ENCODE peak calls at places on chromosome 10, in seven cellular contexts. Z is GM13977, D is mammary epithelial cell, U is spleen, I is WTC11, A is HCT116, Y is mesothelial cell of epicardium. W is an unnamed sample.

GRCh38 chr10:69239816-69240434 is 19.8 kb downstream of the HKDC1 start:
- DNase-seq in U (peak), Z (no peak), I (no peak), D (no peak), Y (no peak), A (no peak), W (no peak)

GRCh38 chr10:103643381-103643780 is 149.9 kb downstream of the NEURL1 start:
- DNase-seq in D (peak), I (no peak), A (no peak), U (no peak), Z (no peak), Y (no peak), W (no peak)

GRCh38 chr10:121994429-121994881 is 5.5 kb downstream of the TACC2 start:
- DNase-seq in I (peak), Z (no peak), U (no peak), Y (no peak), A (no peak), D (peak), W (no peak)

GRCh38 chr10:6537704-6538103 is 42.4 kb downstream of the PRKCQ start:
- DNase-seq in D (no peak), U (no peak), A (no peak), I (no peak), Z (no peak), Y (no peak), W (no peak)

GRCh38 chr10:124351481-124352220 is 67.1 kb downstream of the OAT start:
- DNase-seq in A (no peak), Y (no peak), I (no peak), D (no peak), Z (no peak), U (peak), W (no peak)

GRCh38 chr10:3852147-3852904 is 67.3 kb upstream of the KLF6 start:
- DNase-seq in I (no peak), Y (no peak), D (peak), A (peak), U (peak), Z (peak), W (peak)

GRCh38 chr10:114499630-114500190 is 95.4 kb upstream of the AFAP1L2 start:
- DNase-seq in I (no peak), A (no peak), D (peak), Y (no peak), Z (no peak), U (peak), W (peak)

GRCh38 chr10:48287417-48288391 is 13.2 kb upstream of the FRMPD2 start:
- DNase-seq in I (no peak), Z (no peak), A (no peak), Y (no peak), U (no peak), D (peak), W (no peak)

GRCh38 chr10:45410489-45410806 is 36.4 kb downstream of the ALOX5 start:
- DNase-seq in I (no peak), Y (no peak), U (no peak), D (no peak), A (no peak), Z (no peak), W (no peak)

GRCh38 chr10:132422169-132422691 is 25.2 kb downstream of the PWWP2B start:
- DNase-seq in Y (no peak), U (peak), I (no peak), D (no peak), Z (peak), A (no peak), W (no peak)

GRCh38 chr10:33413093-33413442 is 78.6 kb upstream of the NRP1 start:
- DNase-seq in D (no peak), Y (no peak), Z (no peak), U (no peak), A (no peak), I (no peak), W (no peak)

GRCh38 chr10:132611026-132611910 is 73.7 kb downstream of the INPP5A start:
- DNase-seq in I (no peak), A (no peak), U (no peak), Y (no peak), Z (no peak), D (no peak), W (peak)

GRCh38 chr10:98150544-98150943 is 16.1 kb downstream of the R3HCC1L start:
- DNase-seq in Y (no peak), D (no peak), U (no peak), Z (no peak), I (no peak), A (no peak), W (no peak)

GRCh38 chr10:17368708-17369272 is 85.6 kb downstream of the ST8SIA6 start:
- DNase-seq in Z (no peak), Y (no peak), D (peak), I (no peak), U (no peak), A (peak), W (peak)

GRCh38 chr10:33174674-33175073 is 159.8 kb downstream of the NRP1 start:
- DNase-seq in A (no peak), I (no peak), D (no peak), Z (no peak), Y (no peak), U (no peak), W (no peak)

GRCh38 chr10:133336131-133337078 is at the start of gene CALY:
- DNase-seq in D (no peak), Z (peak), I (peak), A (no peak), U (peak), Y (no peak), W (peak)

GRCh38 chr10:124180947-124181549 is 87.7 kb upstream of the CHST15 start:
- DNase-seq in Z (no peak), I (no peak), U (no peak), D (peak), A (no peak), Y (no peak), W (peak)

GRCh38 chr10:92328999-92329398 is 38.0 kb downstream of the MARCHF5 start:
- DNase-seq in D (peak), A (peak), Y (no peak), Z (no peak), U (no peak), I (no peak), W (no peak)

GRCh38 chr10:58856508-58857240 is 319.8 kb upstream of the PHYHIPL start:
- DNase-seq in U (no peak), D (peak), A (peak), Z (no peak), Y (no peak), I (peak), W (no peak)

GRCh38 chr10:126421745-126422144 is 33.5 kb upstream of the ADAM12 start:
- DNase-seq in U (no peak), Z (no peak), I (no peak), Y (no peak), A (no peak), D (peak), W (no peak)

GRCh38 chr10:44307691-44308090 is 77.2 kb downstream of the CXCL12 start:
- DNase-seq in I (no peak), A (no peak), U (no peak), D (no peak), Y (no peak), Z (no peak), W (peak)

GRCh38 chr10:86958831-86959736 is 685 bp downstream of the SNCG start:
- DNase-seq in Z (no peak), U (peak), D (peak), A (peak), I (no peak), Y (no peak), W (no peak)

GRCh38 chr10:114042895-114043531 is 653 bp upstream of the ADRB1 start:
- DNase-seq in U (no peak), A (peak), Z (peak), D (peak), Y (no peak), I (peak), W (peak)

GRCh38 chr10:35643976-35644799 is 2.1 kb upstream of the FZD8 start:
- DNase-seq in A (no peak), D (no peak), Z (peak), U (no peak), I (peak), Y (no peak), W (peak)

GRCh38 chr10:35641430-35642015 is 573 bp downstream of the FZD8 start:
- DNase-seq in I (peak), U (no peak), A (no peak), Y (peak), Z (peak), D (no peak), W (no peak)

GRCh38 chr10:35642793-35643114 is 658 bp upstream of the FZD8 start:
- DNase-seq in U (peak), Z (no peak), Y (no peak), D (no peak), A (no peak), I (no peak), W (no peak)

GRCh38 chr10:35642023-35642792 is at the start of gene FZD8:
- DNase-seq in A (peak), I (peak), U (peak), Z (peak), Y (peak), D (peak), W (peak)

DNA sequence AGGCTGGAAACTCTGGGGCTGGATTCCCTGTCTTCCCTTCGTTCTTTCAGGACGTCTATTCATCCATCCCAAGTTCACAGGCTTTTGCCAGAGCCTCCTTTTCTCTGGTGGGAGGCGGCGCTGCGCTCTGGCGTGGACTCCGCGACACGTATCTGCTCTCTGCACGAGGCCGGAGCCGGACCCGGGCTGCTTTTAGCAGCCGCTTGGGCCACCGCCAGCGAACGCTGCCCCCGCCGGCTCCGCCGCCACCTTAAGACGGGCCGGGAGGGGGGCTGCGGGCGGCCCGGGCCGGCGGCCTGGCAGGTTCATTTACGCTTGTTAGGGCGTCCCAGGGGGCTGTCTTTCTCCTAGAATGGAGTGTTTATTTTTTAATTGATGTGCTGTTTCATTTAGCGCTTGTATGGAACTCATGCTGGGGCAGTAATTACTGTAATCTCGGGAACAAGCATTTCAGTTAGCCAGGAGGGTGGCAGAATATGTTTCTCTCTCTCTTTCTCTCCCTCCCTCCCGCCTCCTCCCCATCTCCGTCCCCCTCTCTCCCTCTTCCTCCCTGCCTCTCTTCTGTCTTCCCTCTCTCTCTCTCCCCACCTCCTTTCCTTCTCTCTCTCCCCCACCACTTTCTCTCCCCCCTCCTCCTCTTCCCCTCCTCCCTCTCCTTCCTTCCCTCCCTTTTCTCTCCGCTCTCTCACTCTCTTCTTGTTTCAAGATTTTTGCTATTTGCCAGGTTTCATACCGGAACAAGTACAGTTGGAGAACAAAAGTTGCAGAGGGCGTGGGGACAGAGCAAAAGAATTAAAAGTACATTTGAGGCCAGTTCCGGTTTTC is 1.3 kb upstream of the FZD8 start:
- DNase-seq in Z (peak), D (no peak), Y (peak), U (peak), I (peak), A (no peak), W (peak)
- TF ChIP-seq CTCF in Z (no peak), D (no peak), Y (no peak), U (no peak), I (no peak), A (no peak), W (no peak)

DNA sequence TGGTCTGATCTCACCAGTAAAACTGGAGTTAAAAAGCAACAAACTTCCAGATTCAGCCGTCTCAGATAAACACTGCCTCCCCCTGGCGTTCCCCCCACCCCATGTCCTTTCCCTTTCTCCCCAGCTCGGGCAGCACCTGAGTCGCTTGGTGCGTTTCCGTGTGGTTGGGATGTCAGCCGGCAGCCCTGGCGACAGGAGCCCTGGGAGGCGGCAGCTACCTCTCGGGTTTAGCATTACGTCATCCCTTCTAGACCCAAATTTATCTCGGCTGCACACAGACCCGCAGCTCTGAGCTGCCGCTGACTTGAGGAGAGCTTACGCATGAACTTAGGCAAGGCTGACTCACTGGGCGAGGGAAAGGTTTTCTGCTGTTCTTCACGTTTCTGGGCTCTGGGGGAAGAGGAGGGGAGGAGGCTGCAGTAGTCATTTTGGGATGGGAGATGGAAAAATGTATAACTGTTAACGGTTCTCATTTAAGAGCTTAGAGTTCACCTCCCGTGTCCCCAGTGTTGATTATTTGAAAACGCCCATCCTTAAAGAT is 14.4 kb downstream of the MXI1 start:
- DNase-seq in Y (peak), I (peak), Z (peak), A (peak), D (peak), U (peak), W (peak)
- TF ChIP-seq CTCF in Y (no peak), I (no peak), Z (peak), A (no peak), D (peak), U (no peak), W (no peak)

GRCh38 chr10:101507828-101508227 is 80.2 kb downstream of the POLL start:
- DNase-seq in D (no peak), Z (no peak), U (no peak), Y (no peak), A (no peak), I (no peak), W (no peak)
- TF ChIP-seq CTCF in D (no peak), Z (no peak), U (no peak), Y (no peak), A (no peak), I (no peak), W (no peak)

DNA sequence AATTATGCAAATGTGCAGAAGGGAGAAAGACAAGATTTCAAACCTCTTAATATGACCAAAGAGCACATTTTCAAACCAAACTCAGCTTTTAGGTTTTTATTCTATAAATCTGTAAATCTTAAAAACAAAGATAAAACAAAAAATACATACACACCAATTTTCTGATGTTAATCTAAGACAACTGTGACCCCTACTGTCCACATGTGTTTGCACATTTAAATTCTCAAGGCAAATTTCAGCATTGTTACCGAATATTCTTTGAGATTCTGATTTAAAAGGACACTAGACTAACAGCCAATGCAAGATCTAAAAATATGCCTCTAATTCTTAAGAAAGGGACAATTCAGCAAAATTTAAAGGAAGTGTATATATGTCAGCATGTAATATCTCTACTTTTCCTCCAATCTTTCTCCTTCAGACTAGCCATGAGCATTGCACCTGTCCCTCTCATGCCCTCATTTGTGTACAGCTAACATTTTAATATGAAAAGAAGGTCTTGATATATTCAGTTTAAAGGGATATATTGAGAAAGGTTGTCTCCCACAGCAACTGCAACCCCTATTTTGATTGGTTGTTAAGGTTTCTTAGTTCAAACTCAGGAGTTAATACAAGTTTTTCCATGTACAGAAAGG is 417.9 kb downstream of the IPMK start:
- DNase-seq in D (peak), Y (no peak), A (no peak), I (no peak), U (no peak), Z (no peak), W (no peak)
- TF ChIP-seq CTCF in D (peak), Y (peak), A (no peak), I (no peak), U (no peak), Z (peak), W (no peak)

GRCh38 chr10:89516149-89516832 is 19.1 kb downstream of the SLC16A12 start:
- DNase-seq in Y (peak), Z (no peak), I (no peak), U (no peak), D (peak), A (no peak), W (no peak)
- TF ChIP-seq CTCF in Y (no peak), Z (no peak), I (no peak), U (no peak), D (no peak), A (no peak), W (no peak)

GRCh38 chr10:71621783-71622526 is 97.6 kb downstream of the C10orf105 start:
- DNase-seq in D (peak), U (no peak), Y (no peak), A (peak), I (no peak), Z (no peak), W (no peak)

GRCh38 chr10:71622656-71623055 is 96.9 kb downstream of the C10orf105 start:
- DNase-seq in D (no peak), Y (no peak), I (no peak), Z (no peak), A (no peak), U (no peak), W (no peak)

GRCh38 chr10:71621263-71621751 is 98.3 kb downstream of the C10orf105 start:
- DNase-seq in U (no peak), D (no peak), A (no peak), I (peak), Z (no peak), Y (no peak), W (no peak)

GRCh38 chr10:71623986-71624291 is 95.6 kb downstream of the C10orf105 start:
- DNase-seq in D (no peak), I (no peak), U (no peak), Z (no peak), A (no peak), Y (no peak), W (no peak)

DNA sequence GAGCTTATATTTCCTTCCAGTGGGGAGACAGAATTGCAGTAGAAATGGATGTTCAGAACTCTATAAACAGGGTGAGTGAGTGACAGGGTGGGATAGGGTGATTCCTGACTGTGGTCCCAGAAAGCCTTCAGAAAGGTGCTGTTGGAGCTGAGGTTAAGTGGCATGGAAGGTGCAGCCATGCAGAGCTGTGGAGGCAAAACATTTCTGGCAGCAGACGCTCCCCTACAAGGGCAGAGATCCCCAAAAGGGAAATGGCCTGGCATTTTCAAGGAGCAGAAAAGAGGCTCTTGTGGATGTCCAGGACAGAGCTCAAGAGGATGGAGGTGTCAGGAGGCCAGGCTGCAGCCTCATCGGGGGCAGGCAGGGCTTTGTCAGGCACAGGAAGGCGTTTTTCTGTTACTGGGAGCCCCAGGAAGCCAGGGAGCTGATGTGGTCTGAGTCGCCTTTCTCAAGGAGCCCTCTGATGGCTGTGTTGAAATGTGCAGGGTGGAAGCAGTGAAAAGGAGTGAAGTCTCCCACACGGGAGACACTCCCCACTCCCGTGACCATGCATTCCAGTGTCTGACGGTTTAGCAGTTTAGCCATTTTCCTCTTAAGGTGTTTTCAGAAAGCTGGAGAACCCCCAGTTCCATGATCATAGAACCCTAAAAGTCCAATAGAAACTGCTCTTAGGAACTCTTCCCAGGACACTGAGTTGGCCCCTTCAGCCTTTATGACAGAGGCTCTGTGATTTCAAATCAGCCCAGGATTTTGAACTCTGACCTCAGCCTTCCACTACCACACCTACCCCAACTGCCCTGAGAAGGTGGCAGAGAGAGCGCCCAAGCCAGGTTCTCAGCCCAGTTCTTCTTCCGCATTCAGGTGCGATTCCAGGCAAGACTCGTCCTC is 96.2 kb downstream of the C10orf105 start:
- DNase-seq in I (peak), A (no peak), D (no peak), U (no peak), Y (no peak), Z (peak), W (no peak)
- TF ChIP-seq CTCF in I (no peak), A (no peak), D (peak), U (peak), Y (no peak), Z (peak), W (no peak)

GRCh38 chr10:95531994-95532399 is 29.2 kb downstream of the SORBS1 start:
- DNase-seq in A (no peak), I (no peak), Z (peak), Y (no peak), U (no peak), D (no peak), W (no peak)
- TF ChIP-seq CTCF in A (no peak), I (no peak), Z (no peak), Y (no peak), U (no peak), D (no peak), W (no peak)

DNA sequence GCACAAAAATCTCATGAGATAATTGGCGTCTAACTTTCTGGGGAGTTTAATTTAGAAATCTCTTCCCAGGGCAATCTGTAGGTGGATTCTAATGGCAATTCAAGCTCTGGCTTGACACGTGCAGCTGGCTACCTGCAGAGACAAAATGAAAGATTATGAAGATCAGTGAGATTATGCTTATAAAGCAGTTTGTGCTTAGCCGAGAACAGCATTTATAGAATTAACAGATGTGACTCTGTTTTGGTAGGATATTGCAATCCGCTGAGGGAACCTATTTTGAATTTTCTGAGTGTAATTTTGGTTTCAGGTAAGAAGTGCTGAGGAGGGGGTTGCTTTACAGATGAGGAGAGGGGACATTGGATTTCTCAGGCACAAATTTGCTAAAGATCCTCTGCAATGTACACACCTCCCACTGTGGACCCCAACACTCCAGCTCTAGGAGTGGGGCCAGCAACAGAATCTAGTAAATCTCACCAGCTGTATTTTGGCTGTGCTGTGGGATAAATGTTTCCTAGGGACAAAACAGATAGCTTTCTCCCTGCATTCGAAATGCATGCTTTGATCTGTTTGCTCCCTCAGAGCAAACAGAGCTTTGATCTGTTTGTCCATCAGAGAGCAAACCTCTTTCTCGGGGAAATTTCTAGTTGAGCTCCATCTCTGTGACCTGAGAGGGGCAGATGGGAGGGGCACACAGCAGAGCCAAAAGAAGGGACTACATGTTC is 7.4 kb downstream of the GJD4 start:
- DNase-seq in I (no peak), Y (no peak), U (no peak), D (no peak), Z (no peak), A (no peak), W (no peak)
- TF ChIP-seq CTCF in I (no peak), Y (no peak), U (no peak), D (no peak), Z (no peak), A (no peak), W (no peak)